ENCODE peak calls at places on chromosome 5, in five cellular contexts. One of them, this sample, is unnamed.

GRCh38 chr5:6592611-6593010 is 40.2 kb downstream of the NSUN2 start:
- DNase-seq in HCT116: no peak
- DNase-seq in GM12878: no peak
- DNase-seq in A549: no peak
- DNase-seq in H1: no peak
- DNase-seq in this sample: no peak

GRCh38 chr5:87393331-87393730 is 19.4 kb downstream of the CCNH start:
- DNase-seq in H1: no peak
- DNase-seq in HCT116: no peak
- DNase-seq in A549: peak; percentile 22
- DNase-seq in GM12878: no peak
- DNase-seq in this sample: peak; percentile 79

GRCh38 chr5:86971034-86971511 is 296.6 kb upstream of the RASA1 start:
- DNase-seq in A549: peak; percentile 31
- DNase-seq in HCT116: peak; percentile 18
- DNase-seq in H1: no peak
- DNase-seq in GM12878: no peak
- DNase-seq in this sample: peak; percentile 12

GRCh38 chr5:147629196-147629595 is 119.3 kb upstream of the DPYSL3 start:
- DNase-seq in A549: no peak
- DNase-seq in GM12878: no peak
- DNase-seq in H1: no peak
- DNase-seq in HCT116: no peak
- DNase-seq in this sample: no peak

GRCh38 chr5:65914644-65915196 is 11.7 kb upstream of the ERBIN start:
- DNase-seq in GM12878: no peak
- DNase-seq in A549: no peak
- DNase-seq in HCT116: no peak
- DNase-seq in H1: no peak
- DNase-seq in this sample: no peak

GRCh38 chr5:67241326-67241725 is 44.7 kb upstream of the CD180 start:
- DNase-seq in H1: no peak
- DNase-seq in GM12878: no peak
- DNase-seq in HCT116: no peak
- DNase-seq in A549: no peak
- DNase-seq in this sample: no peak

GRCh38 chr5:97164846-97165245 is 18.2 kb downstream of the RIOK2 start:
- DNase-seq in A549: no peak
- DNase-seq in GM12878: no peak
- DNase-seq in HCT116: no peak
- DNase-seq in H1: no peak
- DNase-seq in this sample: no peak

GRCh38 chr5:93622240-93622885 is 39.3 kb downstream of the NR2F1 start:
- DNase-seq in A549: peak; percentile 71
- DNase-seq in HCT116: no peak
- DNase-seq in H1: no peak
- DNase-seq in GM12878: no peak
- DNase-seq in this sample: no peak

GRCh38 chr5:122882836-122883235 is 37.4 kb downstream of the SNX24 start:
- DNase-seq in GM12878: no peak
- DNase-seq in H1: no peak
- DNase-seq in HCT116: no peak
- DNase-seq in A549: no peak
- DNase-seq in this sample: no peak

GRCh38 chr5:67202830-67203229 is 6.2 kb upstream of the CD180 start:
- DNase-seq in H1: no peak
- DNase-seq in HCT116: no peak
- DNase-seq in A549: no peak
- DNase-seq in GM12878: no peak
- DNase-seq in this sample: no peak

GRCh38 chr5:180331647-180331950 is 21.5 kb downstream of the GFPT2 start:
- DNase-seq in A549: peak; percentile 33
- DNase-seq in H1: no peak
- DNase-seq in HCT116: no peak
- DNase-seq in GM12878: no peak
- DNase-seq in this sample: no peak

GRCh38 chr5:140131967-140132409 is 6.3 kb downstream of the IGIP start:
- DNase-seq in A549: peak; percentile 15
- DNase-seq in GM12878: no peak
- DNase-seq in HCT116: peak; percentile 33
- DNase-seq in H1: no peak
- DNase-seq in this sample: peak; percentile 71

GRCh38 chr5:157165261-157165660 is 803 bp downstream of the GARIN3 start:
- DNase-seq in GM12878: no peak
- DNase-seq in A549: no peak
- DNase-seq in H1: no peak
- DNase-seq in HCT116: no peak
- DNase-seq in this sample: no peak

GRCh38 chr5:179262126-179262920 is 82.9 kb downstream of the ADAMTS2 start:
- DNase-seq in HCT116: no peak
- DNase-seq in H1: peak; percentile 34
- DNase-seq in A549: no peak
- DNase-seq in GM12878: no peak
- DNase-seq in this sample: no peak

GRCh38 chr5:56093970-56094369 is 99.2 kb upstream of the IL6ST start:
- DNase-seq in GM12878: no peak
- DNase-seq in H1: no peak
- DNase-seq in HCT116: no peak
- DNase-seq in A549: no peak
- DNase-seq in this sample: no peak

GRCh38 chr5:56092115-56092514 is 97.4 kb upstream of the IL6ST start:
- DNase-seq in A549: no peak
- DNase-seq in GM12878: no peak
- DNase-seq in HCT116: no peak
- DNase-seq in H1: no peak
- DNase-seq in this sample: no peak

GRCh38 chr5:56094579-56095361 is 100.0 kb upstream of the IL6ST start:
- DNase-seq in HCT116: no peak
- DNase-seq in GM12878: no peak
- DNase-seq in H1: no peak
- DNase-seq in A549: no peak
- DNase-seq in this sample: no peak

GRCh38 chr5:56097055-56097454 is 102.3 kb upstream of the IL6ST start:
- DNase-seq in A549: no peak
- DNase-seq in GM12878: no peak
- DNase-seq in H1: no peak
- DNase-seq in HCT116: no peak
- DNase-seq in this sample: no peak

GRCh38 chr5:56095579-56096102 is 100.9 kb upstream of the IL6ST start:
- DNase-seq in HCT116: no peak
- DNase-seq in A549: no peak
- DNase-seq in GM12878: peak; percentile 96
- DNase-seq in H1: no peak
- DNase-seq in this sample: no peak
- H3K4me1 ChIP-seq in HCT116: peaks cover 14% of the 10 kb centered on the region
- H3K4me1 ChIP-seq in A549: peaks cover 44% of the 10 kb centered on the region
- H3K4me1 ChIP-seq in GM12878: peaks cover 21% of the 10 kb centered on the region
- H3K4me1 ChIP-seq in H1: no peaks in the 10 kb centered on the region
- H3K4me1 ChIP-seq in this sample: peaks cover 22% of the 10 kb centered on the region

GRCh38 chr5:177514541-177514940 is 2.2 kb downstream of the DDX41 start:
- DNase-seq in H1: no peak
- DNase-seq in HCT116: no peak
- DNase-seq in A549: no peak
- DNase-seq in GM12878: no peak
- DNase-seq in this sample: no peak

GRCh38 chr5:177511796-177512675 is 2.4 kb upstream of the DOK3 start:
- DNase-seq in GM12878: no peak
- DNase-seq in HCT116: no peak
- DNase-seq in A549: no peak
- DNase-seq in H1: no peak
- DNase-seq in this sample: no peak

GRCh38 chr5:177513500-177513899 is 3.3 kb downstream of the DDX41 start:
- DNase-seq in H1: no peak
- DNase-seq in A549: no peak
- DNase-seq in HCT116: no peak
- DNase-seq in GM12878: no peak
- DNase-seq in this sample: no peak

GRCh38 chr5:177511181-177511580 is 1.6 kb upstream of the DOK3 start:
- DNase-seq in H1: no peak
- DNase-seq in GM12878: no peak
- DNase-seq in A549: no peak
- DNase-seq in HCT116: no peak
- DNase-seq in this sample: no peak

GRCh38 chr5:177512736-177513380 is 3.2 kb upstream of the DOK3 start:
- DNase-seq in HCT116: no peak
- DNase-seq in A549: no peak
- DNase-seq in GM12878: no peak
- DNase-seq in H1: no peak
- DNase-seq in this sample: no peak
- TF ChIP-seq MAX in HCT116: no peak
- TF ChIP-seq MAX in A549: no peak
- TF ChIP-seq MAX in GM12878: no peak
- TF ChIP-seq MAX in H1: no peak
- TF ChIP-seq MAX in this sample: no peak

GRCh38 chr5:143585970-143586369 is 182.5 kb upstream of the NR3C1 start:
- DNase-seq in HCT116: no peak
- DNase-seq in A549: no peak
- DNase-seq in H1: no peak
- DNase-seq in GM12878: no peak
- DNase-seq in this sample: peak; percentile 61
- H3K4me1 ChIP-seq in HCT116: no peaks in the 10 kb centered on the region
- H3K4me1 ChIP-seq in A549: peaks cover 42% of the 10 kb centered on the region
- H3K4me1 ChIP-seq in H1: no peaks in the 10 kb centered on the region
- H3K4me1 ChIP-seq in GM12878: peaks cover 7% of the 10 kb centered on the region
- H3K4me1 ChIP-seq in this sample: peaks cover 18% of the 10 kb centered on the region

DNA sequence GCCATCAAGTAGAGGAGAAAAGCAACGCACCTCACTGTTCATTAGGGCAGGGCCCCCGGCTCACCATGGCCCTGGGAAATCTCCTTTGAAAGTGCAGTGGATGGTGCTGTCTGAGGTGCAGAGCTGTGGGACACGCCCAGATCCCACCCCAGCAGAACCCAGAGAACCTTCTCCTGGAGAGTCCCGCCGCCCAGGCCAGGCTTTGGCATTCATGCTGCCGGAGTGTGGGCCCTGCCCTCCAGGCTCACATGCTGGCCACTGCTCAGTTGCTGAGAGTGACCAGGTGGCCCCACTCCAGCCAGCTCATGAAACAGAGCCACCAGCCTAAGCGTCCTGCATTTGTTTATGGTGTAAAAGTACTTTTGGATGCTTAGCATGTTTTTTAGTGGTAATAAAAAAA is 23.8 kb upstream of the LRRC14B start:
- DNase-seq in A549: no peak
- DNase-seq in HCT116: no peak
- DNase-seq in H1: no peak
- DNase-seq in GM12878: no peak
- DNase-seq in this sample: no peak
- TF ChIP-seq MAX in A549: no peak
- TF ChIP-seq MAX in HCT116: no peak
- TF ChIP-seq MAX in H1: no peak
- TF ChIP-seq MAX in GM12878: no peak
- TF ChIP-seq MAX in this sample: no peak

GRCh38 chr5:56854920-56855319 is 39.6 kb downstream of the MAP3K1 start:
- DNase-seq in H1: no peak
- DNase-seq in A549: no peak
- DNase-seq in HCT116: no peak
- DNase-seq in GM12878: no peak
- DNase-seq in this sample: no peak

GRCh38 chr5:56850423-56850822 is 35.1 kb downstream of the MAP3K1 start:
- DNase-seq in A549: no peak
- DNase-seq in HCT116: no peak
- DNase-seq in GM12878: no peak
- DNase-seq in H1: no peak
- DNase-seq in this sample: no peak

GRCh38 chr5:56853710-56854109 is 38.4 kb downstream of the MAP3K1 start:
- DNase-seq in HCT116: no peak
- DNase-seq in A549: no peak
- DNase-seq in GM12878: no peak
- DNase-seq in H1: no peak
- DNase-seq in this sample: no peak

GRCh38 chr5:56851258-56851941 is 36.1 kb downstream of the MAP3K1 start:
- DNase-seq in H1: no peak
- DNase-seq in GM12878: no peak
- DNase-seq in A549: no peak
- DNase-seq in HCT116: no peak
- DNase-seq in this sample: peak; percentile 63

DNA sequence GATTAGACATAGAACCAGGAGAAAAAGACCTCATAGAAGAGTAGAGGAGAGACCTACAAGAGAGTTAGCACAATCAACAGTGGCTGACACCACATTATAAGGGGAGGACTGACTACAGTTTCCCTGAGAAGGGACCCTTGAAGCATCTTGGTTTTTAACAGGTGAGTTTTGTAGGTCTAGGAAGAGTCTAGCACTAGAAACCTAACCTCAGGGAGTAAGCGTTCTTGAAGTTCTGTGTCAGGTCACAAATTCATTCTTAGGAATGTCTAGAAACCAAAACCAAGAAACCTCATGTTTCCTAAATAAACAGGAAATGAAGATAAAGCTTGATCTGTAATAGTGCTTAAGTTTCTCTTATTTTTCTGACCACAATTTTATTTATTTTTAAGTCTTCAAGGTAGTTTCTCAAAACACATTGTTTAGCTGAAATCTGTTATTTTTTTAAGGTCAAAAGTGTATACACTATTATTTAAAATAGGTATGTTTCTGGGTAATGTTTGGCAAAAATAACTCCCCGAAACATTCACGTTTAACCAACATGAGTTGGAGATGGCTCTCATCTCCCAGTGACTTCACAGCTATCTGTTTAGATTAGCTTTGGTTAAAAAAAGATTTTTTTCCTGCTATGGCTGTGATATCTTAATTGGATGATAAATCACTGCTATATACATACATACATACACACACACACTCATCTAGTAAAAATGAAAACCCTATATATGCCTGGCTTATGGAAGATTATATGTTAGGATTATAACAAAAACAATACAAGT is 37.1 kb downstream of the MAP3K1 start:
- DNase-seq in HCT116: no peak
- DNase-seq in GM12878: no peak
- DNase-seq in H1: no peak
- DNase-seq in A549: no peak
- DNase-seq in this sample: no peak
- H3K4me1 ChIP-seq in HCT116: no peaks in the 10 kb centered on the region
- H3K4me1 ChIP-seq in GM12878: no peaks in the 10 kb centered on the region
- H3K4me1 ChIP-seq in H1: peaks cover 2% of the 10 kb centered on the region
- H3K4me1 ChIP-seq in A549: peaks cover 14% of the 10 kb centered on the region
- H3K4me1 ChIP-seq in this sample: peaks cover 23% of the 10 kb centered on the region

GRCh38 chr5:128380324-128380723 is 157.7 kb downstream of the FBN2 start:
- DNase-seq in H1: no peak
- DNase-seq in HCT116: no peak
- DNase-seq in GM12878: no peak
- DNase-seq in A549: no peak
- DNase-seq in this sample: no peak
- TF ChIP-seq MAX in H1: no peak
- TF ChIP-seq MAX in HCT116: no peak
- TF ChIP-seq MAX in GM12878: no peak
- TF ChIP-seq MAX in A549: no peak
- TF ChIP-seq MAX in this sample: no peak

GRCh38 chr5:141871870-141872269 is 6.3 kb downstream of the PCDH1 start:
- DNase-seq in HCT116: no peak
- DNase-seq in A549: no peak
- DNase-seq in GM12878: no peak
- DNase-seq in H1: no peak
- DNase-seq in this sample: no peak
- H3K4me1 ChIP-seq in HCT116: peaks cover 71% of the 10 kb centered on the region
- H3K4me1 ChIP-seq in A549: peaks cover 7% of the 10 kb centered on the region
- H3K4me1 ChIP-seq in GM12878: no peaks in the 10 kb centered on the region
- H3K4me1 ChIP-seq in H1: peaks cover 48% of the 10 kb centered on the region
- H3K4me1 ChIP-seq in this sample: peaks cover 38% of the 10 kb centered on the region

GRCh38 chr5:32165597-32165996 is 8.5 kb downstream of the GOLPH3 start:
- DNase-seq in H1: no peak
- DNase-seq in GM12878: no peak
- DNase-seq in HCT116: no peak
- DNase-seq in A549: no peak
- DNase-seq in this sample: peak; percentile 31
- TF ChIP-seq MAX in H1: no peak
- TF ChIP-seq MAX in GM12878: no peak
- TF ChIP-seq MAX in HCT116: no peak
- TF ChIP-seq MAX in A549: no peak
- TF ChIP-seq MAX in this sample: no peak

This sample was measured in endothelial cell of umbilical vein.